ENCODE peak calls at places on chromosomes 4 and X, in ten cellular contexts. One of them, this sample, is unnamed. For H3K4me1, the result is how much of the 10 kb centered on the place peaks cover.

GRCh38 chr4:141652161-141652778 is 15.9 kb downstream of the IL15 start:
- DNase-seq in tibial nerve: no peak
- DNase-seq in ovary: no peak
- DNase-seq in HepG2: no peak
- DNase-seq in OCI-LY7: no peak
- DNase-seq in thoracic aorta: no peak
- DNase-seq in mesendoderm: no peak
- DNase-seq in CD8-positive, alpha-beta T cell: no peak
- DNase-seq in CD8-positive, alpha-beta memory T cell: no peak
- DNase-seq in heart left ventricle: no peak
- DNase-seq in this sample: no peak

GRCh38 chr4:144906181-144906895 is 191.7 kb downstream of the ANAPC10 start:
- DNase-seq in tibial nerve: peak
- DNase-seq in ovary: no peak
- DNase-seq in HepG2: no peak
- DNase-seq in OCI-LY7: no peak
- DNase-seq in thoracic aorta: no peak
- DNase-seq in mesendoderm: no peak
- DNase-seq in CD8-positive, alpha-beta T cell: no peak
- DNase-seq in CD8-positive, alpha-beta memory T cell: no peak
- DNase-seq in heart left ventricle: peak
- DNase-seq in this sample: no peak

GRCh38 chrX:71870337-71871098 is 40.1 kb upstream of the NHSL2 start:
- DNase-seq in tibial nerve: no peak
- DNase-seq in ovary: no peak
- DNase-seq in HepG2: peak
- DNase-seq in OCI-LY7: peak
- DNase-seq in thoracic aorta: no peak
- DNase-seq in mesendoderm: peak
- DNase-seq in CD8-positive, alpha-beta T cell: no peak
- DNase-seq in CD8-positive, alpha-beta memory T cell: no peak
- DNase-seq in heart left ventricle: no peak
- DNase-seq in this sample: no peak

GRCh38 chrX:2967998-2968909 is 38.1 kb upstream of the ARSH start:
- DNase-seq in tibial nerve: no peak
- DNase-seq in ovary: no peak
- DNase-seq in HepG2: no peak
- DNase-seq in OCI-LY7: no peak
- DNase-seq in thoracic aorta: no peak
- DNase-seq in mesendoderm: no peak
- DNase-seq in CD8-positive, alpha-beta T cell: no peak
- DNase-seq in CD8-positive, alpha-beta memory T cell: no peak
- DNase-seq in heart left ventricle: peak
- DNase-seq in this sample: no peak

GRCh38 chr4:95219109-95219508 is 329.7 kb downstream of the UNC5C start:
- DNase-seq in tibial nerve: no peak
- DNase-seq in ovary: no peak
- DNase-seq in HepG2: no peak
- DNase-seq in OCI-LY7: no peak
- DNase-seq in thoracic aorta: peak
- DNase-seq in mesendoderm: no peak
- DNase-seq in CD8-positive, alpha-beta T cell: no peak
- DNase-seq in CD8-positive, alpha-beta memory T cell: no peak
- DNase-seq in heart left ventricle: no peak
- DNase-seq in this sample: no peak

GRCh38 chrX:47293106-47293505 is 60.3 kb downstream of the USP11 start:
- DNase-seq in tibial nerve: no peak
- DNase-seq in ovary: no peak
- DNase-seq in HepG2: no peak
- DNase-seq in OCI-LY7: no peak
- DNase-seq in thoracic aorta: no peak
- DNase-seq in mesendoderm: no peak
- DNase-seq in CD8-positive, alpha-beta T cell: no peak
- DNase-seq in CD8-positive, alpha-beta memory T cell: no peak
- DNase-seq in heart left ventricle: no peak
- DNase-seq in this sample: no peak

GRCh38 chrX:65697915-65698796 is 30.7 kb downstream of the MSN start:
- DNase-seq in tibial nerve: no peak
- DNase-seq in ovary: no peak
- DNase-seq in HepG2: no peak
- DNase-seq in OCI-LY7: peak
- DNase-seq in thoracic aorta: no peak
- DNase-seq in mesendoderm: peak
- DNase-seq in CD8-positive, alpha-beta T cell: peak
- DNase-seq in CD8-positive, alpha-beta memory T cell: peak
- DNase-seq in heart left ventricle: peak
- DNase-seq in this sample: no peak

GRCh38 chr4:24417206-24417605 is 167.1 kb downstream of the DHX15 start:
- DNase-seq in tibial nerve: no peak
- DNase-seq in ovary: no peak
- DNase-seq in HepG2: no peak
- DNase-seq in OCI-LY7: no peak
- DNase-seq in thoracic aorta: no peak
- DNase-seq in mesendoderm: no peak
- DNase-seq in CD8-positive, alpha-beta T cell: no peak
- DNase-seq in CD8-positive, alpha-beta memory T cell: no peak
- DNase-seq in heart left ventricle: no peak
- DNase-seq in this sample: no peak

GRCh38 chrX:91434351-91435168 is at the start of gene PABPC5:
- DNase-seq in tibial nerve: peak
- DNase-seq in ovary: peak
- DNase-seq in HepG2: no peak
- DNase-seq in OCI-LY7: no peak
- DNase-seq in thoracic aorta: peak
- DNase-seq in mesendoderm: peak
- DNase-seq in CD8-positive, alpha-beta T cell: no peak
- DNase-seq in CD8-positive, alpha-beta memory T cell: no peak
- DNase-seq in heart left ventricle: peak
- DNase-seq in this sample: peak

GRCh38 chr4:86302242-86302641 is 57.6 kb downstream of the MAPK10 start:
- DNase-seq in tibial nerve: no peak
- DNase-seq in ovary: peak
- DNase-seq in HepG2: peak
- DNase-seq in OCI-LY7: no peak
- DNase-seq in thoracic aorta: no peak
- DNase-seq in mesendoderm: peak
- DNase-seq in CD8-positive, alpha-beta T cell: no peak
- DNase-seq in CD8-positive, alpha-beta memory T cell: no peak
- DNase-seq in heart left ventricle: peak
- DNase-seq in this sample: peak

GRCh38 chr4:168059251-168059650 is 33.1 kb upstream of the ANXA10 start:
- DNase-seq in tibial nerve: no peak
- DNase-seq in ovary: no peak
- DNase-seq in HepG2: no peak
- DNase-seq in OCI-LY7: no peak
- DNase-seq in thoracic aorta: no peak
- DNase-seq in mesendoderm: no peak
- DNase-seq in CD8-positive, alpha-beta T cell: no peak
- DNase-seq in CD8-positive, alpha-beta memory T cell: no peak
- DNase-seq in heart left ventricle: no peak
- DNase-seq in this sample: no peak

GRCh38 chrX:18677140-18677834 is 5.4 kb upstream of the RS1 start:
- DNase-seq in tibial nerve: no peak
- DNase-seq in ovary: no peak
- DNase-seq in HepG2: no peak
- DNase-seq in OCI-LY7: no peak
- DNase-seq in thoracic aorta: no peak
- DNase-seq in mesendoderm: no peak
- DNase-seq in CD8-positive, alpha-beta T cell: no peak
- DNase-seq in CD8-positive, alpha-beta memory T cell: no peak
- DNase-seq in heart left ventricle: no peak
- DNase-seq in this sample: no peak

GRCh38 chr4:622071-622995 is 3.0 kb upstream of the PDE6B start:
- DNase-seq in tibial nerve: no peak
- DNase-seq in ovary: no peak
- DNase-seq in HepG2: no peak
- DNase-seq in OCI-LY7: no peak
- DNase-seq in thoracic aorta: no peak
- DNase-seq in mesendoderm: no peak
- DNase-seq in CD8-positive, alpha-beta T cell: no peak
- DNase-seq in CD8-positive, alpha-beta memory T cell: no peak
- DNase-seq in heart left ventricle: no peak
- DNase-seq in this sample: no peak

GRCh38 chrX:78747471-78747870 is at the start of gene LPAR4:
- DNase-seq in tibial nerve: no peak
- DNase-seq in ovary: peak
- DNase-seq in HepG2: no peak
- DNase-seq in OCI-LY7: no peak
- DNase-seq in thoracic aorta: no peak
- DNase-seq in mesendoderm: peak
- DNase-seq in CD8-positive, alpha-beta T cell: no peak
- DNase-seq in CD8-positive, alpha-beta memory T cell: no peak
- DNase-seq in heart left ventricle: peak
- DNase-seq in this sample: no peak

GRCh38 chr4:80036306-80036705 is 36.7 kb downstream of the ANTXR2 start:
- DNase-seq in tibial nerve: no peak
- DNase-seq in ovary: no peak
- DNase-seq in HepG2: no peak
- DNase-seq in OCI-LY7: no peak
- DNase-seq in thoracic aorta: no peak
- DNase-seq in mesendoderm: peak
- DNase-seq in CD8-positive, alpha-beta T cell: no peak
- DNase-seq in CD8-positive, alpha-beta memory T cell: no peak
- DNase-seq in heart left ventricle: no peak
- DNase-seq in this sample: no peak

DNA sequence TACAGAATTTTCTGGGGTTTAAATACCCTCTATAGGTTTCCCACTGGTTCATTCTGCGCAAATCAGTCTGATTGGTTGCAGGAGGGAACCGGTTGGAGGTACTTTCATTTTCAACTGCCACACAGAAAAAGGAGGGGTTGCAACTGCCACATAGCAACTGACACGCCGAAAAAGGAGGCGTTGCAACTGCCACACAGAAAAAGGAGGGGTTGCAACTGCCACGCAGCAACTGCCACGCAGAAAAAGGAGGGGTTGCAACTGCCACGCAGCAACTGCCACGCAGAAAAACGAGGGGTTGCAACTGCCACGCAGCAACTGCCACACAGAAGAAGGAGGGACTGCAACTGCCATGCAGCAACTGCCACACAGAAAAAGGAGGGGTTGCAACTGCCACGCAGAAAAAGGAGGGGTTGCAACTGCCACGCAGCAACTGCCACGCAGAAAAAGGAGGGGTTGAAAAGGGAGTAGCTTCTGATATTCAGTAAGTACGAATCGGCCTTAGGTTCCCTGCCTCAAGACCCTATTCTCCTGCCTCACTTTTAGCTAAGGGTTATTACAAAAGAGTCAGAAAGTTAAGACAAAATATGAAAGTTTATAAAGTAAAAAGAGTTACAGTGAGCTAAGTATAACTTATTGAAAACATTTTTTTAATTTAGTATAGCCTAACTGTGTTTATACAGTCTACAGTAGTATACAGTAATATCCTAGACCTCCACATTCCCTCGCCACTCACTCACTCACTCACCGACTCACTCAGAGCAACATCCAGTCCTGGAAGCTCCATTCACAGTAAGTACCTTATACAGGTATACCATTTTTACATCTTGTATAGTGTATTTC is 431.8 kb downstream of the KCTD8 start:
- DNase-seq in tibial nerve: no peak
- DNase-seq in ovary: no peak
- DNase-seq in HepG2: peak
- DNase-seq in OCI-LY7: no peak
- DNase-seq in thoracic aorta: no peak
- DNase-seq in mesendoderm: no peak
- DNase-seq in CD8-positive, alpha-beta T cell: no peak
- DNase-seq in CD8-positive, alpha-beta memory T cell: no peak
- DNase-seq in heart left ventricle: no peak
- DNase-seq in this sample: no peak
- H3K4me1 ChIP-seq in tibial nerve: under half
- H3K4me1 ChIP-seq in ovary: under half
- H3K4me1 ChIP-seq in HepG2: under half
- H3K4me1 ChIP-seq in OCI-LY7: under half
- H3K4me1 ChIP-seq in thoracic aorta: under half
- H3K4me1 ChIP-seq in mesendoderm: under half
- H3K4me1 ChIP-seq in CD8-positive, alpha-beta T cell: under half
- H3K4me1 ChIP-seq in CD8-positive, alpha-beta memory T cell: under half
- H3K4me1 ChIP-seq in heart left ventricle: under half
- H3K4me1 ChIP-seq in this sample: under half

DNA sequence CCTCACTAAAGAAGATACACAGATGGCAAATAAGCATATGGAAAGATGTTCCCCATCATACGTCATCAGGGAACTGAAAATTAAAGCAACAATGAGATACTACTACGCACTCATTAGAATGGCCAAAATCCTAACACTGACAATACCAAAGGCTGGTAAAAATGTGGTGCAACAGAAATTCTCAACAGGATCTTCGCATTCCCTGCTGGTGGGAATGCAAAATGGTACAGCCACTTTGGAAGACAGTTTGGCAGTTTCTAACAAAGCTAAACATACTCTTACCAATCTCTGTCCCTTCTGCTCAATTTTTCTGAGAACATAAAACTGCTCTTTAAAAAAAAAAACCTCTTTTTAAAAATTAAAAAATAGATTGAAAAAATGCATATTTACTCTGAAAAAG is 300.2 kb downstream of the FBXW7 start:
- DNase-seq in tibial nerve: no peak
- DNase-seq in ovary: no peak
- DNase-seq in HepG2: no peak
- DNase-seq in OCI-LY7: no peak
- DNase-seq in thoracic aorta: no peak
- DNase-seq in mesendoderm: peak
- DNase-seq in CD8-positive, alpha-beta T cell: no peak
- DNase-seq in CD8-positive, alpha-beta memory T cell: no peak
- DNase-seq in heart left ventricle: no peak
- DNase-seq in this sample: no peak
- H3K4me1 ChIP-seq in tibial nerve: under half
- H3K4me1 ChIP-seq in ovary: under half
- H3K4me1 ChIP-seq in HepG2: under half
- H3K4me1 ChIP-seq in OCI-LY7: under half
- H3K4me1 ChIP-seq in thoracic aorta: under half
- H3K4me1 ChIP-seq in mesendoderm: under half
- H3K4me1 ChIP-seq in CD8-positive, alpha-beta T cell: under half
- H3K4me1 ChIP-seq in CD8-positive, alpha-beta memory T cell: under half
- H3K4me1 ChIP-seq in heart left ventricle: under half
- H3K4me1 ChIP-seq in this sample: under half

GRCh38 chr4:16021804-16022560 is 59.0 kb upstream of the FGFBP2 start:
- DNase-seq in tibial nerve: no peak
- DNase-seq in ovary: no peak
- DNase-seq in HepG2: no peak
- DNase-seq in OCI-LY7: no peak
- DNase-seq in thoracic aorta: no peak
- DNase-seq in mesendoderm: no peak
- DNase-seq in CD8-positive, alpha-beta T cell: no peak
- DNase-seq in CD8-positive, alpha-beta memory T cell: no peak
- DNase-seq in heart left ventricle: peak
- DNase-seq in this sample: no peak
- H3K4me1 ChIP-seq in tibial nerve: under half
- H3K4me1 ChIP-seq in ovary: under half
- H3K4me1 ChIP-seq in HepG2: under half
- H3K4me1 ChIP-seq in OCI-LY7: under half
- H3K4me1 ChIP-seq in thoracic aorta: under half
- H3K4me1 ChIP-seq in mesendoderm: under half
- H3K4me1 ChIP-seq in CD8-positive, alpha-beta T cell: under half
- H3K4me1 ChIP-seq in CD8-positive, alpha-beta memory T cell: under half
- H3K4me1 ChIP-seq in heart left ventricle: under half
- H3K4me1 ChIP-seq in this sample: under half

DNA sequence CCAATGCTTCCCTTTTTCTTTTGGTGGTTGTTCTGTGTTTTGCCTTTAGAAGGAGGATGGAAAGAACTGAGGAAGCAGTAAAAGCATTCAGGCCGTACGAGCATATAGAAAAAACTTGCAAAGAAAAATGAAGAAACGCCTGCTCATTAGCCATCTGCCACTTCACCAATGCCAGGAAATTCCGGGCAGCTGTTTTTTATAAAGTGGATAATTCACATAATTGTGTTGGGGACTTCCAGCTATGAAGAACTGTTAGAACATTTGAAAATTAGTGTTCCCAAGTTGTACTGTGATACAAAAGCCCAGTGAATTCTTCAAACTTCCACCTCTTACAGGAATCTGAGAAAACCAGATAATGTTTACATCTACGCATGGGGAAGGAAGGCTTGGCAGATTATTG is 11.7 kb downstream of the RELL1 start:
- DNase-seq in tibial nerve: no peak
- DNase-seq in ovary: no peak
- DNase-seq in HepG2: no peak
- DNase-seq in OCI-LY7: no peak
- DNase-seq in thoracic aorta: no peak
- DNase-seq in mesendoderm: no peak
- DNase-seq in CD8-positive, alpha-beta T cell: no peak
- DNase-seq in CD8-positive, alpha-beta memory T cell: no peak
- DNase-seq in heart left ventricle: no peak
- DNase-seq in this sample: no peak
- H3K4me1 ChIP-seq in tibial nerve: half or more
- H3K4me1 ChIP-seq in ovary: under half
- H3K4me1 ChIP-seq in HepG2: under half
- H3K4me1 ChIP-seq in OCI-LY7: half or more
- H3K4me1 ChIP-seq in thoracic aorta: under half
- H3K4me1 ChIP-seq in mesendoderm: under half
- H3K4me1 ChIP-seq in CD8-positive, alpha-beta T cell: under half
- H3K4me1 ChIP-seq in CD8-positive, alpha-beta memory T cell: under half
- H3K4me1 ChIP-seq in heart left ventricle: under half
- H3K4me1 ChIP-seq in this sample: under half

This sample was measured in uterus.